ENCODE peak calls at places on chromosomes 16 and 17, in six cellular contexts. X is choroid plexus epithelial cell; P is suprapubic skin; F is natural killer cell treated with Interleukin-12 subunit alpha and Interleukin-12 subunit beta and Interleukin-15 and Interleukin-18, amount 100 ng/mL, for 72 hours; A is stimulated activated CD8-positive, alpha-beta memory T cell treated with anti-CD3 and anti-CD28 coated beads, Interleukin-4, amount 100 ng/mL, for 4 hours; L is frontal cortex. M is an unnamed sample.

GRCh38 chr17:75983501-75984181 is 4.6 kb downstream of the TEN1 start:
- DNase-seq in X (no peak), P (peak), F (no peak), A (no peak), L (no peak), M (peak)

GRCh38 chr17:62802531-62803205 is 5.4 kb downstream of the MARCHF10 start:
- DNase-seq in X (no peak), P (no peak), F (no peak), A (no peak), L (no peak), M (no peak)

GRCh38 chr16:31476305-31477219 is 4.6 kb downstream of the TGFB1I1 start:
- DNase-seq in X (no peak), P (peak), F (peak), A (peak), L (peak), M (no peak)

GRCh38 chr17:80382956-80383355 is 32.0 kb upstream of the ENDOV start:
- DNase-seq in X (no peak), P (peak), F (no peak), A (no peak), L (no peak), M (no peak)

GRCh38 chr17:66387391-66387981 is 85.1 kb downstream of the PRKCA start:
- DNase-seq in X (no peak), P (no peak), F (no peak), A (no peak), L (no peak), M (no peak)

GRCh38 chr17:15361151-15361550 is 19.8 kb upstream of the TEKT3 start:
- DNase-seq in X (no peak), P (no peak), F (no peak), A (no peak), L (no peak), M (no peak)

GRCh38 chr16:2151188-2152091 is 3.0 kb downstream of the RAB26 start:
- DNase-seq in X (no peak), P (no peak), F (peak), A (no peak), L (no peak), M (no peak)

GRCh38 chr17:81096741-81097133 is 61.8 kb downstream of the BAIAP2 start:
- DNase-seq in X (peak), P (no peak), F (no peak), A (no peak), L (no peak), M (no peak)

GRCh38 chr16:87809150-87809902 is 43.5 kb upstream of the KLHDC4 start:
- DNase-seq in X (no peak), P (no peak), F (no peak), A (no peak), L (no peak), M (no peak)

GRCh38 chr16:30997887-30998711 is 12.3 kb downstream of the STX1B start:
- DNase-seq in X (peak), P (no peak), F (no peak), A (no peak), L (no peak), M (peak)

GRCh38 chr16:1466968-1467521 is 7.8 kb downstream of the CLCN7 start:
- DNase-seq in X (peak), P (no peak), F (no peak), A (no peak), L (no peak), M (peak)

GRCh38 chr17:50279181-50279526 is 4.9 kb downstream of the TMEM92 start:
- DNase-seq in X (no peak), P (no peak), F (no peak), A (no peak), L (no peak), M (no peak)

GRCh38 chr17:33056392-33057146 is 64.9 kb downstream of the SPACA3 start:
- DNase-seq in X (no peak), P (no peak), F (no peak), A (no peak), L (no peak), M (no peak)